ENCODE peak calls at places on chromosome 21, in eight cellular contexts. X is pancreas; H is fibroblast of lung; G is mammary epithelial cell; W is heart left ventricle; P is CD8-positive, alpha-beta memory T cell; N is colonic mucosa; I is transverse colon. F is an unnamed sample.

GRCh38 chr21:42466700-42467612 is 29.1 kb downstream of the RSPH1 start:
- DNase-seq in G (no peak), I (peak; percentile 41), W (no peak), H (peak; percentile 32), X (no peak), N (peak; percentile 52), P (no peak), F (no peak)

GRCh38 chr21:43025636-43026180 is 49.9 kb downstream of the CBS start:
- DNase-seq in X (no peak), H (peak; percentile 3), G (no peak), P (no peak), I (no peak), N (no peak), W (no peak), F (no peak)

GRCh38 chr21:25827513-25827912 is 92.7 kb downstream of the GABPA start:
- DNase-seq in N (no peak), G (no peak), X (no peak), I (no peak), H (no peak), W (no peak), P (no peak), F (no peak)

GRCh38 chr21:16124397-16125130 is 394.8 kb downstream of the USP25 start:
- DNase-seq in H (peak; percentile 97), I (no peak), N (no peak), W (no peak), P (no peak), X (no peak), G (peak; percentile 73), F (no peak)

GRCh38 chr21:31326478-31327247 is 17.4 kb downstream of the TIAM1 start:
- DNase-seq in N (no peak), H (no peak), G (no peak), P (no peak), W (no peak), X (no peak), I (peak; percentile 18), F (no peak)

GRCh38 chr21:38326429-38326828 is 69.6 kb downstream of the KCNJ15 start:
- DNase-seq in N (no peak), W (no peak), G (no peak), I (no peak), P (no peak), H (no peak), X (no peak), F (no peak)

GRCh38 chr21:38995071-38995669 is 188.1 kb downstream of the PSMG1 start:
- DNase-seq in I (no peak), X (no peak), G (no peak), P (no peak), W (no peak), N (no peak), H (no peak), F (no peak)

GRCh38 chr21:15293251-15293650 is 228.5 kb upstream of the NRIP1 start:
- DNase-seq in W (no peak), I (no peak), G (peak; percentile 83), N (no peak), X (no peak), H (peak; percentile 86), P (no peak), F (no peak)

GRCh38 chr21:43740497-43741156 is 21.7 kb downstream of the PDXK start:
- DNase-seq in I (peak; percentile 56), G (no peak), W (no peak), H (no peak), P (no peak), N (no peak), X (peak; percentile 59), F (no peak)

GRCh38 chr21:14922980-14923379 is 141.8 kb downstream of the NRIP1 start:
- DNase-seq in P (no peak), H (no peak), I (no peak), W (no peak), N (no peak), X (no peak), G (no peak), F (no peak)

GRCh38 chr21:37787456-37787855 is 128.8 kb downstream of the KCNJ6 start:
- DNase-seq in I (no peak), N (no peak), X (no peak), W (no peak), H (peak; percentile 84), G (peak; percentile 61), P (no peak), F (no peak)

GRCh38 chr21:38768385-38769071 is 37.2 kb upstream of the ETS2 start:
- DNase-seq in N (no peak), X (no peak), P (no peak), G (peak; percentile 66), W (no peak), I (no peak), H (peak; percentile 99), F (no peak)

GRCh38 chr21:15199414-15199813 is 134.6 kb upstream of the NRIP1 start:
- DNase-seq in W (no peak), H (no peak), X (no peak), N (no peak), I (no peak), G (no peak), P (no peak), F (no peak)

GRCh38 chr21:17853393-17854275 is 34.5 kb upstream of the C21orf91 start:
- DNase-seq in W (no peak), P (no peak), N (no peak), I (no peak), H (no peak), X (no peak), G (no peak), F (no peak)

GRCh38 chr21:28237661-28238060 is 755.0 kb downstream of the LTN1 start:
- DNase-seq in G (no peak), I (no peak), N (no peak), H (no peak), P (no peak), X (no peak), W (no peak), F (peak; percentile 18)

GRCh38 chr21:15943009-15943666 is 213.4 kb downstream of the USP25 start:
- DNase-seq in H (peak; percentile 10), P (no peak), X (no peak), N (no peak), G (peak; percentile 40), I (no peak), W (no peak), F (no peak)

GRCh38 chr21:37032877-37033471 is 26.5 kb downstream of the RIPPLY3 start:
- DNase-seq in P (no peak), N (no peak), W (no peak), H (peak; percentile 60), I (no peak), X (no peak), G (peak; percentile 77), F (no peak)

GRCh38 chr21:39087976-39088370 is 95.3 kb downstream of the PSMG1 start:
- DNase-seq in N (no peak), X (no peak), W (no peak), P (no peak), H (no peak), G (no peak), I (peak; percentile 34), F (no peak)

GRCh38 chr21:29265690-29266479 is 32.8 kb upstream of the BACH1 start:
- DNase-seq in G (no peak), X (no peak), W (no peak), I (no peak), P (no peak), N (no peak), H (no peak), F (no peak)

GRCh38 chr21:29260461-29260860 is 38.3 kb upstream of the BACH1 start:
- DNase-seq in H (no peak), I (no peak), N (no peak), P (no peak), X (no peak), W (no peak), G (no peak), F (no peak)

GRCh38 chr21:29264721-29265120 is 34.0 kb upstream of the BACH1 start:
- DNase-seq in W (no peak), P (no peak), X (no peak), I (no peak), H (no peak), N (no peak), G (no peak), F (no peak)

GRCh38 chr21:29258626-29259335 is 39.9 kb upstream of the BACH1 start:
- DNase-seq in X (no peak), P (no peak), G (peak; percentile 77), N (no peak), W (no peak), H (peak; percentile 69), I (no peak), F (no peak)

DNA sequence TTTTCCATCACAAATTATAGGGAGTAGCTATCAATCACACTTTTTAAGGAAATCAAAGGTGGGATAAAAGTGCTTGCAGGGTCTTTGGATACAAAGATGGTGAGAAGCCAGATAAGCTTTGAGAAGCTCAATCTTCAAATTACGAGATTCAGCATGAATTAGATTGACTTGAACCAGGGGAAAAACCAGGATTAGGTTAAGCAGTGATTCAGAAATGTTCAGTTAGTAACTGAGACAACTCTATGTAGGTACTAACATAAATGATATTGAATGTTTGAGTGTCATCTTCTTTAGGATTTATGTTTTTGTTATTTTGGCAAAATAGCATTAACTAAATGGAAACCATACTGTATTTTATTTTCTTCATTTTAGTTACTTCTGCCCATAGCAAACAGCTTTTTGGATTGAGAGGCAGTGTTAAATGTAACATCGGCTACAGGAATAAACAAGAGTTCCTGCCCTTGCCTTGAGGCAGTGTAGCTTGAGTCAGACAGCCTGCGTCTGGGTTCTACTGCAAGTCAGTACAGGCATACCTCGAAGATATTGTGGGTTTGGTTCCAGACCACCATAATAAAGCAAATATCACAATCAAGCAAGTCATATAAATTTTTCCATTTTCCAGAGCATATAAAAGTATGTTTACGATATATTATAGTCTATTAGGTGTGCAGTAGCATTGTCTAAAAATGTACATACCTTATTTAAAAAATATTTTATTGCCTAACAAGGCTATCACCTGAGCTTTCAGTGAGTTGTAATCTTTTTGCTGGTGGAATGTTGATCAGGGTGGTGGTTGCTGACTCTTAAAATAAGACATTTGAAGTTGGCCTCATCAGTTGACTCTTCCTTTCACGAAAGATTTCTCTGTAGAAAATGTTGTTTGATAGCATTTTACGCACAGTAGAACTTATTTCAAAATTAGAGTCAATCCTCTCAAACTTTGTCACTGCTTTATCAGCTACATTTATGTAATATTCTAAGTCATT is 36.9 kb upstream of the BACH1 start:
- DNase-seq in W (no peak), N (no peak), X (no peak), P (no peak), G (peak; percentile 91), I (no peak), H (no peak), F (no peak)
- H3K4me1 ChIP-seq in W (peaks cover 11% of the 10 kb centered on the region), N (no peaks in the 10 kb centered on the region), X (no peaks in the 10 kb centered on the region), P (no peaks in the 10 kb centered on the region), G (peaks cover 50% of the 10 kb centered on the region), I (no peaks in the 10 kb centered on the region), H (peaks cover 4% of the 10 kb centered on the region), F (peaks cover 8% of the 10 kb centered on the region)

GRCh38 chr21:34883501-34884271 is 165.4 kb downstream of the RUNX1 start:
- DNase-seq in I (no peak), W (no peak), H (peak; percentile 44), N (no peak), X (no peak), P (no peak), G (no peak), F (no peak)
- H3K27me3 ChIP-seq in I (peaks cover 15% of the 10 kb centered on the region), W (peaks cover 26% of the 10 kb centered on the region), H (no peaks in the 10 kb centered on the region), N (no peaks in the 10 kb centered on the region), X (peaks cover 9% of the 10 kb centered on the region), P (no peaks in the 10 kb centered on the region), G (no peaks in the 10 kb centered on the region), F (peaks cover 78% of the 10 kb centered on the region)

GRCh38 chr21:35252831-35253230 is 203.7 kb upstream of the RUNX1 start:
- DNase-seq in P (no peak), X (no peak), I (no peak), N (no peak), H (peak; percentile 28), W (no peak), G (no peak), F (no peak)
- H3K4me1 ChIP-seq in P (no peaks in the 10 kb centered on the region), X (peaks cover 18% of the 10 kb centered on the region), I (peaks cover 7% of the 10 kb centered on the region), N (peaks cover 5% of the 10 kb centered on the region), H (peaks cover 6% of the 10 kb centered on the region), W (peaks cover 26% of the 10 kb centered on the region), G (peaks cover 20% of the 10 kb centered on the region), F (peaks cover 20% of the 10 kb centered on the region)

GRCh38 chr21:33126569-33126968 is 56.6 kb downstream of the OLIG1 start:
- DNase-seq in W (no peak), X (no peak), P (no peak), I (no peak), H (no peak), N (no peak), G (no peak), F (no peak)
- H3K27me3 ChIP-seq in W (no peaks in the 10 kb centered on the region), X (peaks cover 5% of the 10 kb centered on the region), P (no peaks in the 10 kb centered on the region), I (peaks cover 81% of the 10 kb centered on the region), H (peaks cover 11% of the 10 kb centered on the region), N (no peaks in the 10 kb centered on the region), G (no peaks in the 10 kb centered on the region), F (peaks cover 65% of the 10 kb centered on the region)